ENCODE peak calls at places on chromosomes 5 and 9, in seven cellular contexts. One of them, this sample, is unnamed. For H3K9me3, the result is how much of the 10 kb centered on the place peaks cover.

GRCh38 chr9:137417161-137418021 is 5.6 kb downstream of the EXD3 start:
- DNase-seq in astrocyte: no peak
- DNase-seq in SJSA1: no peak
- DNase-seq in cardiac muscle cell: no peak
- DNase-seq in CD8-positive, alpha-beta memory T cell: no peak
- DNase-seq in mesenchymal stem cell: no peak
- DNase-seq in sigmoid colon: no peak
- DNase-seq in this sample: no peak

GRCh38 chr9:93577045-93577939 is 908 bp downstream of the PHF2 start:
- DNase-seq in astrocyte: no peak
- DNase-seq in SJSA1: peak
- DNase-seq in cardiac muscle cell: peak
- DNase-seq in CD8-positive, alpha-beta memory T cell: no peak
- DNase-seq in mesenchymal stem cell: peak
- DNase-seq in sigmoid colon: no peak
- DNase-seq in this sample: peak

GRCh38 chr5:143916441-143916840 is 104.5 kb downstream of the HMHB1 start:
- DNase-seq in astrocyte: no peak
- DNase-seq in SJSA1: no peak
- DNase-seq in cardiac muscle cell: no peak
- DNase-seq in CD8-positive, alpha-beta memory T cell: no peak
- DNase-seq in mesenchymal stem cell: no peak
- DNase-seq in sigmoid colon: no peak
- DNase-seq in this sample: no peak

GRCh38 chr5:107470007-107470582 is 200.6 kb downstream of the EFNA5 start:
- DNase-seq in astrocyte: peak
- DNase-seq in SJSA1: peak
- DNase-seq in cardiac muscle cell: peak
- DNase-seq in CD8-positive, alpha-beta memory T cell: no peak
- DNase-seq in mesenchymal stem cell: peak
- DNase-seq in sigmoid colon: no peak
- DNase-seq in this sample: no peak

GRCh38 chr9:35229779-35230143 is 68.0 kb downstream of the UNC13B start:
- DNase-seq in astrocyte: no peak
- DNase-seq in SJSA1: no peak
- DNase-seq in cardiac muscle cell: no peak
- DNase-seq in CD8-positive, alpha-beta memory T cell: no peak
- DNase-seq in mesenchymal stem cell: no peak
- DNase-seq in sigmoid colon: no peak
- DNase-seq in this sample: no peak

GRCh38 chr5:143057580-143057999 is 287.4 kb downstream of the ARHGAP26 start:
- DNase-seq in astrocyte: no peak
- DNase-seq in SJSA1: no peak
- DNase-seq in cardiac muscle cell: no peak
- DNase-seq in CD8-positive, alpha-beta memory T cell: no peak
- DNase-seq in mesenchymal stem cell: peak
- DNase-seq in sigmoid colon: no peak
- DNase-seq in this sample: no peak

GRCh38 chr9:84652496-84653081 is 16.9 kb upstream of the NTRK2 start:
- DNase-seq in astrocyte: peak
- DNase-seq in SJSA1: no peak
- DNase-seq in cardiac muscle cell: no peak
- DNase-seq in CD8-positive, alpha-beta memory T cell: no peak
- DNase-seq in mesenchymal stem cell: no peak
- DNase-seq in sigmoid colon: no peak
- DNase-seq in this sample: no peak

GRCh38 chr9:136902259-136902821 is 16.0 kb downstream of the TRAF2 start:
- DNase-seq in astrocyte: peak
- DNase-seq in SJSA1: peak
- DNase-seq in cardiac muscle cell: no peak
- DNase-seq in CD8-positive, alpha-beta memory T cell: peak
- DNase-seq in mesenchymal stem cell: peak
- DNase-seq in sigmoid colon: peak
- DNase-seq in this sample: peak

GRCh38 chr5:128081111-128081865 is 2.3 kb upstream of the SLC12A2 start:
- DNase-seq in astrocyte: no peak
- DNase-seq in SJSA1: peak
- DNase-seq in cardiac muscle cell: no peak
- DNase-seq in CD8-positive, alpha-beta memory T cell: no peak
- DNase-seq in mesenchymal stem cell: no peak
- DNase-seq in sigmoid colon: no peak
- DNase-seq in this sample: no peak

GRCh38 chr5:65914644-65915196 is 11.7 kb upstream of the ERBIN start:
- DNase-seq in astrocyte: no peak
- DNase-seq in SJSA1: no peak
- DNase-seq in cardiac muscle cell: no peak
- DNase-seq in CD8-positive, alpha-beta memory T cell: no peak
- DNase-seq in mesenchymal stem cell: no peak
- DNase-seq in sigmoid colon: no peak
- DNase-seq in this sample: no peak

GRCh38 chr9:20884985-20885593 is 146.4 kb downstream of the HACD4 start:
- DNase-seq in astrocyte: peak
- DNase-seq in SJSA1: peak
- DNase-seq in cardiac muscle cell: peak
- DNase-seq in CD8-positive, alpha-beta memory T cell: peak
- DNase-seq in mesenchymal stem cell: peak
- DNase-seq in sigmoid colon: peak
- DNase-seq in this sample: peak

GRCh38 chr5:127229185-127229889 is 61.3 kb upstream of the MEGF10 start:
- DNase-seq in astrocyte: no peak
- DNase-seq in SJSA1: peak
- DNase-seq in cardiac muscle cell: peak
- DNase-seq in CD8-positive, alpha-beta memory T cell: peak
- DNase-seq in mesenchymal stem cell: peak
- DNase-seq in sigmoid colon: peak
- DNase-seq in this sample: peak

GRCh38 chr9:70519912-70520724 is 105.7 kb upstream of the KLF9 start:
- DNase-seq in astrocyte: no peak
- DNase-seq in SJSA1: no peak
- DNase-seq in cardiac muscle cell: no peak
- DNase-seq in CD8-positive, alpha-beta memory T cell: no peak
- DNase-seq in mesenchymal stem cell: no peak
- DNase-seq in sigmoid colon: no peak
- DNase-seq in this sample: no peak

GRCh38 chr9:93298498-93299417 is 114.8 kb downstream of the WNK2 start:
- DNase-seq in astrocyte: no peak
- DNase-seq in SJSA1: no peak
- DNase-seq in cardiac muscle cell: no peak
- DNase-seq in CD8-positive, alpha-beta memory T cell: no peak
- DNase-seq in mesenchymal stem cell: no peak
- DNase-seq in sigmoid colon: peak
- DNase-seq in this sample: no peak

GRCh38 chr5:72859127-72859526 is 42.7 kb downstream of the TNPO1 start:
- DNase-seq in astrocyte: no peak
- DNase-seq in SJSA1: no peak
- DNase-seq in cardiac muscle cell: no peak
- DNase-seq in CD8-positive, alpha-beta memory T cell: no peak
- DNase-seq in mesenchymal stem cell: no peak
- DNase-seq in sigmoid colon: no peak
- DNase-seq in this sample: no peak

GRCh38 chr5:39420482-39421145 is 4.2 kb downstream of the DAB2 start:
- DNase-seq in astrocyte: peak
- DNase-seq in SJSA1: peak
- DNase-seq in cardiac muscle cell: no peak
- DNase-seq in CD8-positive, alpha-beta memory T cell: no peak
- DNase-seq in mesenchymal stem cell: peak
- DNase-seq in sigmoid colon: peak
- DNase-seq in this sample: peak

GRCh38 chr5:93055971-93056370 is 525.0 kb downstream of the NR2F1-AS1 start:
- DNase-seq in astrocyte: no peak
- DNase-seq in SJSA1: no peak
- DNase-seq in cardiac muscle cell: no peak
- DNase-seq in CD8-positive, alpha-beta memory T cell: no peak
- DNase-seq in mesenchymal stem cell: no peak
- DNase-seq in sigmoid colon: no peak
- DNase-seq in this sample: no peak

GRCh38 chr5:95669540-95669939 is 13.3 kb downstream of the SPATA9 start:
- DNase-seq in astrocyte: peak
- DNase-seq in SJSA1: peak
- DNase-seq in cardiac muscle cell: no peak
- DNase-seq in CD8-positive, alpha-beta memory T cell: no peak
- DNase-seq in mesenchymal stem cell: peak
- DNase-seq in sigmoid colon: peak
- DNase-seq in this sample: peak

GRCh38 chr9:16873131-16873787 is 2.8 kb upstream of the BNC2 start:
- DNase-seq in astrocyte: peak
- DNase-seq in SJSA1: peak
- DNase-seq in cardiac muscle cell: no peak
- DNase-seq in CD8-positive, alpha-beta memory T cell: no peak
- DNase-seq in mesenchymal stem cell: peak
- DNase-seq in sigmoid colon: no peak
- DNase-seq in this sample: no peak

GRCh38 chr5:132746592-132747063 is 598 bp upstream of the CCNI2 start:
- DNase-seq in astrocyte: no peak
- DNase-seq in SJSA1: no peak
- DNase-seq in cardiac muscle cell: no peak
- DNase-seq in CD8-positive, alpha-beta memory T cell: no peak
- DNase-seq in mesenchymal stem cell: no peak
- DNase-seq in sigmoid colon: no peak
- DNase-seq in this sample: no peak

GRCh38 chr5:127959152-127959764 is 124.3 kb upstream of the SLC12A2 start:
- DNase-seq in astrocyte: peak
- DNase-seq in SJSA1: peak
- DNase-seq in cardiac muscle cell: peak
- DNase-seq in CD8-positive, alpha-beta memory T cell: no peak
- DNase-seq in mesenchymal stem cell: peak
- DNase-seq in sigmoid colon: peak
- DNase-seq in this sample: peak

GRCh38 chr5:56323505-56323904 is 90.4 kb upstream of the ANKRD55 start:
- DNase-seq in astrocyte: peak
- DNase-seq in SJSA1: peak
- DNase-seq in cardiac muscle cell: peak
- DNase-seq in CD8-positive, alpha-beta memory T cell: no peak
- DNase-seq in mesenchymal stem cell: peak
- DNase-seq in sigmoid colon: no peak
- DNase-seq in this sample: peak

GRCh38 chr9:71762900-71763653 is 5.2 kb downstream of the CEMIP2 start:
- DNase-seq in astrocyte: peak
- DNase-seq in SJSA1: peak
- DNase-seq in cardiac muscle cell: no peak
- DNase-seq in CD8-positive, alpha-beta memory T cell: no peak
- DNase-seq in mesenchymal stem cell: peak
- DNase-seq in sigmoid colon: no peak
- DNase-seq in this sample: no peak

GRCh38 chr5:39264528-39264927 is 45.2 kb upstream of the FYB1 start:
- DNase-seq in astrocyte: no peak
- DNase-seq in SJSA1: no peak
- DNase-seq in cardiac muscle cell: no peak
- DNase-seq in CD8-positive, alpha-beta memory T cell: no peak
- DNase-seq in mesenchymal stem cell: no peak
- DNase-seq in sigmoid colon: no peak
- DNase-seq in this sample: no peak

GRCh38 chr5:76607353-76607871 is 15.8 kb downstream of the F2RL2 start:
- DNase-seq in astrocyte: peak
- DNase-seq in SJSA1: peak
- DNase-seq in cardiac muscle cell: no peak
- DNase-seq in CD8-positive, alpha-beta memory T cell: no peak
- DNase-seq in mesenchymal stem cell: peak
- DNase-seq in sigmoid colon: no peak
- DNase-seq in this sample: no peak
- H3K4me3 ChIP-seq in astrocyte: peak
- H3K4me3 ChIP-seq in SJSA1: peak
- H3K4me3 ChIP-seq in cardiac muscle cell: no peak
- H3K4me3 ChIP-seq in CD8-positive, alpha-beta memory T cell: no peak
- H3K4me3 ChIP-seq in mesenchymal stem cell: no peak
- H3K4me3 ChIP-seq in sigmoid colon: no peak
- H3K4me3 ChIP-seq in this sample: no peak

DNA sequence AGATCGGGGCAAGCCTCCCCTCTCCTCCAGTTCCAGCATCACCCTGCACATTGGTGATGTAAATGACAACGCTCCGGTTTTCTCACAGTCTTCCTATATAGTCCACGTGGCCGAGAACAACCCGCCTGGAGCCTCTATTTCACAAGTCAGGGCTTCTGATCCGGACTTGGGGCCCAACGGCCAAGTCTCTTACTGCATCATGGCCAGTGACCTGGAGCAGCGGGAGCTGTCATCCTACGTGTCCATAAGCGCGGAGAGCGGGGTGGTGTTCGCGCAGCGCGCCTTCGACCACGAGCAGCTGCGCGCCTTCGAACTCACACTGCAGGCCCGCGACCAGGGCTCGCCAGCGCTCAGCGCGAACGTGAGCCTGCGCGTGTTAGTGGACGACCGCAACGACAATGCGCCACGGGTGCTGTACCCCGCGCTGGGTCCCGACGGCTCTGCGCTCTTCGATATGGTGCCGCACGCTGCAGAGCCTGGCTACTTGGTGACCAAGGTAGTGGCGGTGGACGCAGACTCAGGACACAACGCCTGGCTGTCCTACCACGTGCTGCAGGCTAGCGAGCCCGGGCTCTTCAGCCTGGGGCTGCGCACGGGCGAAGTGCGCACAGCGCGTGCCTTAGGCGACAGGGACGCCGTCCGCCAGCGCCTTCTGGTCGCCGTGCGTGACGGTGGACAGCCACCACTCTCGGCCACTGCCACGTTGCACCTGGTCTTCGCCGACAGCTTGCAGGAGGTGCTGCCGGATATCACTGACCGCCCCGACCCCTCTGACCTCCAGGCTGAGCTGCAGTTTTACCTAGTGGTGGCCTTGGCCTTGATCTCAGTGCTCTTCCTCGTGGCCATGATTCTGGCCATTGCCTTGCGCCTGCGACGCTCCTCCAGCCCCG is 1.9 kb downstream of the PCDHGB4 start:
- DNase-seq in astrocyte: no peak
- DNase-seq in SJSA1: no peak
- DNase-seq in cardiac muscle cell: no peak
- DNase-seq in CD8-positive, alpha-beta memory T cell: no peak
- DNase-seq in mesenchymal stem cell: no peak
- DNase-seq in sigmoid colon: no peak
- DNase-seq in this sample: no peak
- H3K9me3 ChIP-seq in astrocyte: under half
- H3K9me3 ChIP-seq in SJSA1: under half
- H3K9me3 ChIP-seq in cardiac muscle cell: under half
- H3K9me3 ChIP-seq in CD8-positive, alpha-beta memory T cell: under half
- H3K9me3 ChIP-seq in mesenchymal stem cell: half or more
- H3K9me3 ChIP-seq in sigmoid colon: half or more
- H3K9me3 ChIP-seq in this sample: under half

DNA sequence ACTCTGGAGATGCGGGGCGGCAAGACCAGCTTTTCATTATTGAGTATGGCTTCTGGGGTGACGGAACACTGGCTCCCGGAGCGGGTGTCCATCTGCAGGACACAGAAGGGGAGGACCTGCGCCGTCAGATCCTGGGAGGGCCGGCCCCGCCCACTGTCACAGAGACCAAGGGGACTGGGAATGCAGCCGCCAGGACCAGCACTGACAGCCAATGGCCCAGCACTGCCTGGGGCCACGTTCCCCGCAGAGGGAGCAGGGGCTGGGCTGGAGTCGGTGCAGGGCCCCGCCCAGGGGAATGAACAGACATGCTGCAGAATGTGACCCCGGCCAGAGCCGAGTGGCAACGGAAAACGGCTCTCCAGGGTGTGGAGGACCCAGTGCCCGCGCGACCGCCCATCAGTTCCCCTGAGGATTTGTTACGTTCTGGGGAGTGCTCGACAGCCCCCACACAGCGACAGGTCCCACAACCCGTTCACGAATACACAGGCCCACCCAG is at the start of gene ZDHHC11:
- DNase-seq in astrocyte: no peak
- DNase-seq in SJSA1: no peak
- DNase-seq in cardiac muscle cell: no peak
- DNase-seq in CD8-positive, alpha-beta memory T cell: no peak
- DNase-seq in mesenchymal stem cell: no peak
- DNase-seq in sigmoid colon: peak
- DNase-seq in this sample: no peak
- H3K4me3 ChIP-seq in astrocyte: no peak
- H3K4me3 ChIP-seq in SJSA1: no peak
- H3K4me3 ChIP-seq in cardiac muscle cell: no peak
- H3K4me3 ChIP-seq in CD8-positive, alpha-beta memory T cell: no peak
- H3K4me3 ChIP-seq in mesenchymal stem cell: no peak
- H3K4me3 ChIP-seq in sigmoid colon: peak
- H3K4me3 ChIP-seq in this sample: no peak

GRCh38 chr5:180250329-180250728 is 41.3 kb upstream of the RASGEF1C start:
- DNase-seq in astrocyte: no peak
- DNase-seq in SJSA1: no peak
- DNase-seq in cardiac muscle cell: no peak
- DNase-seq in CD8-positive, alpha-beta memory T cell: no peak
- DNase-seq in mesenchymal stem cell: no peak
- DNase-seq in sigmoid colon: no peak
- DNase-seq in this sample: no peak
- H3K9me3 ChIP-seq in astrocyte: under half
- H3K9me3 ChIP-seq in SJSA1: under half
- H3K9me3 ChIP-seq in cardiac muscle cell: under half
- H3K9me3 ChIP-seq in CD8-positive, alpha-beta memory T cell: under half
- H3K9me3 ChIP-seq in mesenchymal stem cell: half or more
- H3K9me3 ChIP-seq in sigmoid colon: under half
- H3K9me3 ChIP-seq in this sample: under half